ENCODE peak calls at places on chromosomes 4 and X, in five cellular contexts. One of them, this sample, is unnamed.

GRCh38 chr4:59608466-59608865 is 1591.7 kb upstream of the ADGRL3 start:
- DNase-seq in NCI-H510A: no peak
- DNase-seq in OCI-LY7: no peak
- DNase-seq in colonic mucosa: no peak
- DNase-seq in NCI-H1436: no peak
- DNase-seq in this sample: no peak

GRCh38 chrX:155966876-155967275 is 30.6 kb upstream of the IL9R start:
- DNase-seq in NCI-H510A: no peak
- DNase-seq in OCI-LY7: peak; percentile 34
- DNase-seq in colonic mucosa: no peak
- DNase-seq in NCI-H1436: peak; percentile 37
- DNase-seq in this sample: no peak

GRCh38 chr4:1990348-1990645 is 18.5 kb downstream of the NELFA start:
- DNase-seq in NCI-H510A: no peak
- DNase-seq in OCI-LY7: no peak
- DNase-seq in colonic mucosa: peak; percentile 13
- DNase-seq in NCI-H1436: no peak
- DNase-seq in this sample: no peak

GRCh38 chr4:110904435-110905050 is 281.7 kb upstream of the PITX2 start:
- DNase-seq in NCI-H510A: no peak
- DNase-seq in OCI-LY7: no peak
- DNase-seq in colonic mucosa: no peak
- DNase-seq in NCI-H1436: no peak
- DNase-seq in this sample: peak; percentile 38

GRCh38 chrX:136580316-136580715 is 48.3 kb downstream of the VGLL1 start:
- DNase-seq in NCI-H510A: no peak
- DNase-seq in OCI-LY7: no peak
- DNase-seq in colonic mucosa: no peak
- DNase-seq in NCI-H1436: no peak
- DNase-seq in this sample: no peak

GRCh38 chr4:156999175-156999517 is 27.5 kb upstream of the PDGFC start:
- DNase-seq in NCI-H510A: no peak
- DNase-seq in OCI-LY7: no peak
- DNase-seq in colonic mucosa: peak; percentile 36
- DNase-seq in NCI-H1436: no peak
- DNase-seq in this sample: peak; percentile 89

GRCh38 chr4:86160423-86160822 is 199.4 kb downstream of the MAPK10 start:
- DNase-seq in NCI-H510A: no peak
- DNase-seq in OCI-LY7: no peak
- DNase-seq in colonic mucosa: no peak
- DNase-seq in NCI-H1436: no peak
- DNase-seq in this sample: no peak

GRCh38 chrX:153926863-153927685 is 1.0 kb upstream of the ARHGAP4 start:
- DNase-seq in NCI-H510A: no peak
- DNase-seq in OCI-LY7: peak; percentile 91
- DNase-seq in colonic mucosa: peak; percentile 66
- DNase-seq in NCI-H1436: peak; percentile 89
- DNase-seq in this sample: no peak

GRCh38 chr4:80322716-80323115 is 12.8 kb upstream of the CFAP299 start:
- DNase-seq in NCI-H510A: no peak
- DNase-seq in OCI-LY7: peak; percentile 8
- DNase-seq in colonic mucosa: no peak
- DNase-seq in NCI-H1436: no peak
- DNase-seq in this sample: peak; percentile 3

GRCh38 chr4:128913228-128913627 is 103.7 kb downstream of the JADE1 start:
- DNase-seq in NCI-H510A: no peak
- DNase-seq in OCI-LY7: no peak
- DNase-seq in colonic mucosa: no peak
- DNase-seq in NCI-H1436: no peak
- DNase-seq in this sample: no peak

GRCh38 chrX:108053218-108053617 is 8.4 kb downstream of the VSIG1 start:
- DNase-seq in NCI-H510A: no peak
- DNase-seq in OCI-LY7: no peak
- DNase-seq in colonic mucosa: no peak
- DNase-seq in NCI-H1436: no peak
- DNase-seq in this sample: no peak

GRCh38 chr4:47668810-47669408 is 169.0 kb downstream of the CORIN start:
- DNase-seq in NCI-H510A: no peak
- DNase-seq in OCI-LY7: peak; percentile 39
- DNase-seq in colonic mucosa: peak; percentile 26
- DNase-seq in NCI-H1436: peak; percentile 50
- DNase-seq in this sample: peak; percentile 25

GRCh38 chrX:119693032-119693995 is at the start of gene SEPTIN6:
- DNase-seq in NCI-H510A: peak; percentile 74
- DNase-seq in OCI-LY7: peak; percentile 90
- DNase-seq in colonic mucosa: peak; percentile 71
- DNase-seq in NCI-H1436: peak; percentile 86
- DNase-seq in this sample: peak; percentile 55

GRCh38 chrX:138648570-138648969 is 62.9 kb downstream of the FGF13 start:
- DNase-seq in NCI-H510A: no peak
- DNase-seq in OCI-LY7: no peak
- DNase-seq in colonic mucosa: no peak
- DNase-seq in NCI-H1436: no peak
- DNase-seq in this sample: no peak

GRCh38 chr4:112312610-112313239 is 15.6 kb downstream of the ALPK1 start:
- DNase-seq in NCI-H510A: no peak
- DNase-seq in OCI-LY7: peak; percentile 67
- DNase-seq in colonic mucosa: no peak
- DNase-seq in NCI-H1436: no peak
- DNase-seq in this sample: no peak

GRCh38 chr4:89878611-89879010 is 16.0 kb upstream of the MMRN1 start:
- DNase-seq in NCI-H510A: no peak
- DNase-seq in OCI-LY7: no peak
- DNase-seq in colonic mucosa: no peak
- DNase-seq in NCI-H1436: no peak
- DNase-seq in this sample: no peak

GRCh38 chr4:134787315-134787714 is 585.7 kb upstream of the PABPC4L start:
- DNase-seq in NCI-H510A: no peak
- DNase-seq in OCI-LY7: no peak
- DNase-seq in colonic mucosa: no peak
- DNase-seq in NCI-H1436: no peak
- DNase-seq in this sample: no peak

GRCh38 chr4:35151816-35152572 is 1092.3 kb downstream of the ARAP2 start:
- DNase-seq in NCI-H510A: no peak
- DNase-seq in OCI-LY7: peak; percentile 3
- DNase-seq in colonic mucosa: no peak
- DNase-seq in NCI-H1436: peak; percentile 18
- DNase-seq in this sample: no peak

GRCh38 chr4:173500841-173501591 is 29.0 kb downstream of the HAND2 start:
- DNase-seq in NCI-H510A: no peak
- DNase-seq in OCI-LY7: no peak
- DNase-seq in colonic mucosa: no peak
- DNase-seq in NCI-H1436: no peak
- DNase-seq in this sample: no peak

GRCh38 chrX:71178908-71179307 is 34.3 kb downstream of the NLGN3 start:
- DNase-seq in NCI-H510A: peak; percentile 20
- DNase-seq in OCI-LY7: peak; percentile 64
- DNase-seq in colonic mucosa: peak; percentile 59
- DNase-seq in NCI-H1436: peak; percentile 68
- DNase-seq in this sample: peak; percentile 38

GRCh38 chrX:107706309-107706708 is 69.3 kb downstream of the TSC22D3 start:
- DNase-seq in NCI-H510A: no peak
- DNase-seq in OCI-LY7: no peak
- DNase-seq in colonic mucosa: no peak
- DNase-seq in NCI-H1436: no peak
- DNase-seq in this sample: no peak

GRCh38 chr4:42104521-42104920 is 47.9 kb downstream of the BEND4 start:
- DNase-seq in NCI-H510A: no peak
- DNase-seq in OCI-LY7: no peak
- DNase-seq in colonic mucosa: no peak
- DNase-seq in NCI-H1436: no peak
- DNase-seq in this sample: no peak

GRCh38 chr4:151266542-151266941 is 10.4 kb upstream of the PRSS48 start:
- DNase-seq in NCI-H510A: no peak
- DNase-seq in OCI-LY7: no peak
- DNase-seq in colonic mucosa: no peak
- DNase-seq in NCI-H1436: no peak
- DNase-seq in this sample: no peak

GRCh38 chr4:128782076-128782715 is 27.3 kb upstream of the JADE1 start:
- DNase-seq in NCI-H510A: no peak
- DNase-seq in OCI-LY7: peak; percentile 43
- DNase-seq in colonic mucosa: peak; percentile 32
- DNase-seq in NCI-H1436: no peak
- DNase-seq in this sample: no peak

GRCh38 chr4:1024882-1025552 is 13.6 kb downstream of the FGFRL1 start:
- DNase-seq in NCI-H510A: no peak
- DNase-seq in OCI-LY7: no peak
- DNase-seq in colonic mucosa: no peak
- DNase-seq in NCI-H1436: no peak
- DNase-seq in this sample: no peak

GRCh38 chr4:17400696-17401095 is 111.2 kb downstream of the QDPR start:
- DNase-seq in NCI-H510A: no peak
- DNase-seq in OCI-LY7: no peak
- DNase-seq in colonic mucosa: no peak
- DNase-seq in NCI-H1436: no peak
- DNase-seq in this sample: no peak

GRCh38 chrX:134533952-134534351 is 74.0 kb downstream of the HPRT1 start:
- DNase-seq in NCI-H510A: no peak
- DNase-seq in OCI-LY7: no peak
- DNase-seq in colonic mucosa: no peak
- DNase-seq in NCI-H1436: no peak
- DNase-seq in this sample: peak; percentile 42

GRCh38 chr4:48902266-48902665 is 4.3 kb downstream of the OCIAD2 start:
- DNase-seq in NCI-H510A: no peak
- DNase-seq in OCI-LY7: no peak
- DNase-seq in colonic mucosa: peak; percentile 49
- DNase-seq in NCI-H1436: no peak
- DNase-seq in this sample: no peak

GRCh38 chrX:45762699-45763647 is 562.3 kb upstream of the DIPK2B start:
- DNase-seq in NCI-H510A: no peak
- DNase-seq in OCI-LY7: no peak
- DNase-seq in colonic mucosa: no peak
- DNase-seq in NCI-H1436: no peak
- DNase-seq in this sample: no peak

GRCh38 chr4:67556426-67556825 is 2.1 kb upstream of the STAP1 start:
- DNase-seq in NCI-H510A: no peak
- DNase-seq in OCI-LY7: no peak
- DNase-seq in colonic mucosa: no peak
- DNase-seq in NCI-H1436: no peak
- DNase-seq in this sample: no peak

This sample was measured in Caki2.